ENCODE peak calls at places on chromosomes 4 and X, in eight cellular contexts. Q is spleen, S is fibroblast of mammary gland, M is A549, D is upper lobe of right lung, H is aorta, K is tibial nerve, X is Panc1. R is an unnamed sample.

GRCh38 chrX:66015152-66015827 is 24.6 kb downstream of the VSIG4 start:
- DNase-seq in Q (peak; percentile 85), S (no peak), M (no peak), D (no peak), H (peak; percentile 54), K (no peak), X (no peak), R (peak; percentile 9)

GRCh38 chr4:54660591-54660990 is 2.8 kb downstream of the KIT start:
- DNase-seq in Q (no peak), S (peak; percentile 69), M (no peak), D (no peak), H (no peak), K (no peak), X (no peak), R (no peak)

GRCh38 chr4:76800902-76801301 is 97.0 kb downstream of the SOWAHB start:
- DNase-seq in Q (no peak), S (no peak), M (no peak), D (no peak), H (no peak), K (no peak), X (no peak), R (no peak)

GRCh38 chr4:151475338-151475737 is 66.4 kb downstream of the FHIP1A start:
- DNase-seq in Q (no peak), S (no peak), M (no peak), D (no peak), H (no peak), K (no peak), X (no peak), R (no peak)

GRCh38 chr4:139126898-139127297 is 50.1 kb downstream of the ELF2 start:
- DNase-seq in Q (no peak), S (no peak), M (no peak), D (no peak), H (no peak), K (no peak), X (no peak), R (no peak)

GRCh38 chrX:86197815-86198214 is 49.6 kb downstream of the DACH2 start:
- DNase-seq in Q (no peak), S (no peak), M (no peak), D (no peak), H (no peak), K (no peak), X (no peak), R (no peak)

GRCh38 chr4:184472540-184473264 is 1.6 kb downstream of the IRF2 start:
- DNase-seq in Q (peak; percentile 96), S (peak; percentile 45), M (peak; percentile 70), D (peak; percentile 94), H (peak; percentile 88), K (peak; percentile 53), X (no peak), R (peak; percentile 87)

GRCh38 chr4:76690091-76690905 is 207.6 kb downstream of the SOWAHB start:
- DNase-seq in Q (no peak), S (no peak), M (peak; percentile 38), D (no peak), H (no peak), K (no peak), X (no peak), R (no peak)

GRCh38 chrX:37998586-37999267 is 7.6 kb upstream of the SYTL5 start:
- DNase-seq in Q (no peak), S (peak; percentile 82), M (no peak), D (no peak), H (no peak), K (no peak), X (no peak), R (no peak)

GRCh38 chr4:3523146-3523627 is 9.0 kb downstream of the LRPAP1 start:
- DNase-seq in Q (peak; percentile 49), S (no peak), M (no peak), D (peak; percentile 48), H (peak; percentile 21), K (no peak), X (no peak), R (peak; percentile 3)

GRCh38 chr4:133149932-133150642 is 993 bp downstream of the PCDH10 start:
- DNase-seq in Q (no peak), S (no peak), M (no peak), D (no peak), H (no peak), K (no peak), X (no peak), R (no peak)

GRCh38 chrX:130055103-130055502 is 55.2 kb downstream of the ELF4 start:
- DNase-seq in Q (no peak), S (peak; percentile 35), M (no peak), D (no peak), H (peak; percentile 66), K (no peak), X (no peak), R (no peak)

GRCh38 chrX:80812176-80812575 is 2.5 kb upstream of the BRWD3 start:
- DNase-seq in Q (peak; percentile 79), S (no peak), M (peak; percentile 51), D (no peak), H (peak; percentile 53), K (peak; percentile 5), X (no peak), R (no peak)

GRCh38 chr4:16890651-16891050 is 7.8 kb downstream of the LDB2 start:
- DNase-seq in Q (no peak), S (no peak), M (no peak), D (no peak), H (no peak), K (no peak), X (no peak), R (no peak)

GRCh38 chrX:283115-283845 is 2.1 kb downstream of the PLCXD1 start:
- DNase-seq in Q (peak; percentile 96), S (peak; percentile 85), M (peak; percentile 96), D (peak; percentile 91), H (peak; percentile 94), K (peak; percentile 89), X (no peak), R (peak; percentile 92)
- H3K4me3 ChIP-seq in Q (peak overlapping the region; percentile 40), S (peak overlapping the region; percentile 70), M (peak overlapping the region; percentile 75), D (peak overlapping the region; percentile 55), H (peak overlapping the region; percentile 39), K (peak overlapping the region; percentile 41), X (peak overlapping the region; percentile 48), R (peak overlapping the region; percentile 64)

DNA sequence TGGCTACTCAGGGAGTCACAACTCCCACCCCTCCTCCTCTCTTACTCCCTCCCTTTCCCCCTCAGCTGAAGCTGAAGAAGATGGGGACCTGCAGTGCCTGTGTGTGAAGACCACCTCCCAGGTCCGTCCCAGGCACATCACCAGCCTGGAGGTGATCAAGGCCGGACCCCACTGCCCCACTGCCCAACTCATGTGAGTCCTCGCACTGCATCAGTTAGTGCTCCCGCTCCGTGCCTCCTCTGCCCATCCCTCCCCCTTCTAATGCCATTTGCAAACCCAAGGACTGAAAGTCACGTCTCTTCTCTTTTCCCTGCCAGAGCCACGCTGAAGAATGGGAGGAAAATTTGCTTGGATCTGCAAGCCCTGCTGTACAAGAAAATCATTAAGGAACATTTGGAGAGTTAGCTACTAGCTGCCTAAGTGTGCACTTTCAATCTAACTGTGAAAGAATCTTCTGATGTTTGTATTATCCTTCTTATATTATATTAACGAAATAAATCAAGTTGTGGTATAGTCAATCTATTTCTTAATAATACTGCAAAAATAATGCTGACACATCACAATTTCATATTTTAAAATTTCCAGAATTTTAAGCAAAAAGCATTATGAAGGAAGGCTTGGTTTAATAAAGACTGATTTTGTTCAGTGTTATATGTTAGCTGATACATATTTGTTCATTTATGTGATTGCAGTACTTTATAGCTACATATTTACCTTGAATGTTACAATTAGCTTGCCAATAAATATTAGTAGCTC is 800 bp downstream of the PF4V1 start:
- DNase-seq in Q (no peak), S (no peak), M (no peak), D (no peak), H (no peak), K (no peak), X (no peak), R (no peak)
- H3K4me3 ChIP-seq in Q (no peak overlapping the region), S (no peak overlapping the region), M (no peak overlapping the region), D (no peak overlapping the region), H (no peak overlapping the region), K (no peak overlapping the region), X (peak overlapping the region; percentile 39), R (no peak overlapping the region)

GRCh38 chrX:54357414-54358377 is at the start of gene WNK3:
- DNase-seq in Q (peak; percentile 81), S (peak; percentile 50), M (peak; percentile 48), D (peak; percentile 81), H (peak; percentile 87), K (peak; percentile 58), X (no peak), R (peak; percentile 74)
- H3K4me3 ChIP-seq in Q (peak within 1 kb of the TSS; percentile 16), S (peak within 1 kb of the TSS; percentile 52), M (peak within 1 kb of the TSS; percentile 68), D (peak within 1 kb of the TSS; percentile 53), H (peak within 1 kb of the TSS; percentile 61), K (peak within 1 kb of the TSS; percentile 40), X (peak within 1 kb of the TSS; percentile 28), R (peak within 1 kb of the TSS; percentile 58)

GRCh38 chrX:40080896-40081678 is 16.7 kb downstream of the BCOR start:
- DNase-seq in Q (no peak), S (no peak), M (no peak), D (no peak), H (no peak), K (no peak), X (no peak), R (no peak)

GRCh38 chrX:40083120-40083978 is 14.4 kb downstream of the BCOR start:
- DNase-seq in Q (peak; percentile 84), S (no peak), M (no peak), D (peak; percentile 74), H (no peak), K (no peak), X (no peak), R (peak; percentile 35)

GRCh38 chrX:40081679-40082068 is 16.1 kb downstream of the BCOR start:
- DNase-seq in Q (no peak), S (no peak), M (no peak), D (no peak), H (no peak), K (no peak), X (no peak), R (no peak)

GRCh38 chrX:40083979-40084359 is 13.8 kb downstream of the BCOR start:
- DNase-seq in Q (no peak), S (no peak), M (no peak), D (no peak), H (no peak), K (no peak), X (no peak), R (no peak)

DNA sequence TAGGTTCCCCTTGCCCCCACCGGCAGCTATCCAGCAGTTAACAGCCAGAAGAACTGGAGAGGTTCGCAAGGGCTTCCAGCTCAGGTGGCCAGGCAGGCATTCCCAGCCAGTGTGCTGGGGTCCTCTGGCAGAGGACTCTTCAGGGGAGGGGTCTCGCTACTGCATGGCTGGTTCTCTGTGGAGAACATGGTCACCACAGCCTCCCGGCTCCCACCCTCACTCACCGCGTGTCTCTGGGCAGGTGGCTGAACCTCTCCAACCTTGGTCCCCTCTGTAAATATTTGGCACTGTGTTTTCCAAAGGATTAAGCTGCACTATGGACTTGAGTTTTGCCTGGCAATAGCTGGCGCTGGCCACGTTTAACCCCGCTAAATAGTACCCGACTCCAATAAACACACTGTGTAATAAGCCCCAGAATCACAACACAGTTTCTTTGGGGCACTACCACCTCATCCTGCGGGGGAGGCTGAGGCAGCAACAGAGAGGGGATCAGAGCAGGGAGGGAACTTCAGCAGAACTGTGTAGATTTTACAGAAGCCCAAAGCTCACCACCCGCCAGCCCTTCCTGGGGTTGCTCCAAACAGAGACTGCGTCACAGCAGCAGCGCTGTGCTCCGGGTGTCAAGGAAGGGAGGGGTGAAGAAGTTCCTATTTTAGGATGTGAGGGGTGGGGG is 15.2 kb downstream of the BCOR start:
- DNase-seq in Q (no peak), S (no peak), M (no peak), D (peak; percentile 67), H (peak; percentile 70), K (no peak), X (no peak), R (peak; percentile 38)
- H3K4me3 ChIP-seq in Q (no peak overlapping the region), S (no peak overlapping the region), M (no peak overlapping the region), D (no peak overlapping the region), H (no peak overlapping the region), K (no peak overlapping the region), X (no peak overlapping the region), R (no peak overlapping the region)